ENCODE peak calls at places on chromosomes 1 and 21, in six cellular contexts. H is colonic mucosa; P is pancreas; Z is mucosa of descending colon; X is CD8-positive, alpha-beta T cell; F is astrocyte of the spinal cord. Y is an unnamed sample.

GRCh38 chr1:50978852-50979781 is 9.1 kb downstream of the CDKN2C start:
- DNase-seq in X (peak), P (no peak), H (peak), F (no peak), Z (peak), Y (no peak)

GRCh38 chr1:59072017-59072947 is 224.6 kb upstream of the FGGY start:
- DNase-seq in P (no peak), H (no peak), F (peak), Z (peak), X (no peak), Y (no peak)

GRCh38 chr1:233389867-233390266 is 62.3 kb downstream of the MAP3K21 start:
- DNase-seq in X (no peak), H (no peak), Z (no peak), F (no peak), P (no peak), Y (no peak)

GRCh38 chr1:247111259-247111635 is 7.1 kb upstream of the ZNF669 start:
- DNase-seq in P (peak), F (no peak), H (no peak), X (no peak), Z (no peak), Y (peak)

GRCh38 chr21:45724994-45725843 is 81.7 kb downstream of the PCBP3 start:
- DNase-seq in H (no peak), Z (no peak), P (no peak), X (no peak), F (no peak), Y (no peak)

GRCh38 chr1:115727706-115728249 is 40.7 kb downstream of the CASQ2 start:
- DNase-seq in Z (peak), X (no peak), P (no peak), F (peak), H (peak), Y (peak)

GRCh38 chr1:11569954-11570353 is 84.3 kb downstream of the FBXO2 start:
- DNase-seq in H (no peak), Z (no peak), F (no peak), X (no peak), P (no peak), Y (no peak)

GRCh38 chr1:31412732-31413404 is at the start of gene SERINC2:
- DNase-seq in F (no peak), Z (peak), P (peak), X (no peak), H (peak), Y (no peak)

GRCh38 chr1:27668808-27669723 is 2.9 kb downstream of the IFI6 start:
- DNase-seq in X (peak), P (peak), F (peak), Z (peak), H (peak), Y (peak)

GRCh38 chr21:42672699-42673458 is 19.5 kb downstream of the PDE9A start:
- DNase-seq in H (no peak), P (no peak), X (no peak), F (peak), Z (no peak), Y (no peak)

GRCh38 chr1:219174672-219175564 is 1.2 kb downstream of the LYPLAL1 start:
- DNase-seq in H (peak), F (peak), Z (peak), X (peak), P (no peak), Y (peak)

DNA sequence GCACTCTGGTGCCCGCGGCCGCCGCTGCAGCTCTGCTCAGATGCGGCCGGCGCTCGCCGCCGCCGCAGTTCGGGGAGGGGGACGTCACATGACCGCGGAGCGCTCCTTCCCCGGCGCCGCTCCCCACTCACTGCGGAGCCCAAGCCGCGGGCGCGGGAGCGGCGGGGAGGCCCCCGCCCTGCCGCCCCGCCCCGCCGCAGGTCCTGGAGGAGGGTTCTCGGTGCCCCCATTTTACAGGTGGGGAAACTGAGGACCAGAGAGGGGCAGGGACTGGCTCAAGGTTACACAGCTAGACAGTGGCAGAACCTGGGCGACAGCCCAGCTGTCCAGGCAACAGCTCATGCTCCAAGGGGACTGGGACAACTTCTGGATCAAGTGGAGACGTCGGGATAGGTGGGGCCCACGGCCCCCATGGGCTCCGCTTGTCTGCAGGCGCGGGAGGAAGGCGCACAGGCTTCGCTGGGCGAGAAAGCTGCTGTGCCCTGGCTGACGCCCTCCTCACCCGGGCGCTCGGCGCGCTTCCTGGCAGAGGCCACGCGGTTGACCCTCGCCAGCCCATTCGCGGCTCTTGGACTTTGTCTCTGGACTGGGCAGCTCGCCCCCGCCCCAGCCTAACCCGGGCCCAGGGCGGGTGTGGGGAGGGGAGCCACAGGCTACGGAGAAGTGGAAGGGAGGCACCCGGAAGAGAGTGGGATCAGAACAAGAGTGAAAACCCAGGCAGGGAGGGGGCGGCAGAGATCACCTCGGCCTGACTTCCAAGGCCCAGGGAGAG is at the start of gene RAP1GAP:
- DNase-seq in F (no peak), P (peak), H (peak), Z (peak), X (no peak), Y (no peak)
- TF ChIP-seq CTCF in F (no peak), P (no peak), H (no peak), Z (no peak), X (no peak), Y (no peak)

DNA sequence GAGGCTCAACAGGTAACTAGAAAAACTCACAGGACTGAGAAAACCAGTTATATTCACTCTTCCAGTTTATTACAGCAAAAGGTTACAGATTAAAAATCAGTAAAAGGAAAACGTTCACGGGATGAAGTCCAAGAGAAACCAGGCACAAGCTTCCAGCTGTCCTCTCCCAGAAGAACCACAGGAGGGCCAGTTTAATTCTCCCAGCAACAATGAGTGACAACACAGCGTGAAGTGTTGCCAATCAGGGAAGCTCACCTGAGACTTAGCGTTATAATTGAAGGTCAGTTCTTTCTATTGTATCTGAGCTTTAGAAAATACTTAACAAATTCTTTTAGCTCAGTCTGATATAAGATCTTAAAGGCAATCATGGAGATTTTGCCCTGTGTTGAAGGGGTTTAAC is 65.2 kb upstream of the TNR start:
- DNase-seq in X (no peak), Z (no peak), P (no peak), H (no peak), F (no peak), Y (no peak)
- TF ChIP-seq CTCF in X (no peak), Z (no peak), P (no peak), H (no peak), F (no peak), Y (no peak)

GRCh38 chr1:33738976-33739375 is 124.9 kb upstream of the HMGB4 start:
- DNase-seq in F (no peak), P (no peak), X (no peak), H (no peak), Z (no peak), Y (no peak)

GRCh38 chr1:33742663-33743062 is 121.2 kb upstream of the HMGB4 start:
- DNase-seq in F (no peak), P (no peak), H (no peak), X (no peak), Z (no peak), Y (no peak)

GRCh38 chr1:33738536-33738935 is 125.3 kb upstream of the HMGB4 start:
- DNase-seq in Z (no peak), X (no peak), F (no peak), P (no peak), H (no peak), Y (no peak)

GRCh38 chr1:33741749-33742148 is 122.1 kb upstream of the HMGB4 start:
- DNase-seq in F (no peak), X (no peak), P (no peak), Z (no peak), H (no peak), Y (no peak)

GRCh38 chr1:33740040-33740745 is 123.7 kb upstream of the HMGB4 start:
- DNase-seq in P (no peak), Z (no peak), X (no peak), H (no peak), F (no peak), Y (no peak)
- TF ChIP-seq CTCF in P (no peak), Z (no peak), X (no peak), H (no peak), F (no peak), Y (no peak)

GRCh38 chr1:175824079-175824478 is 80.7 kb upstream of the TNR start:
- DNase-seq in F (no peak), H (no peak), X (no peak), Z (peak), P (peak), Y (no peak)
- TF ChIP-seq CTCF in F (no peak), H (no peak), X (no peak), Z (no peak), P (no peak), Y (no peak)

DNA sequence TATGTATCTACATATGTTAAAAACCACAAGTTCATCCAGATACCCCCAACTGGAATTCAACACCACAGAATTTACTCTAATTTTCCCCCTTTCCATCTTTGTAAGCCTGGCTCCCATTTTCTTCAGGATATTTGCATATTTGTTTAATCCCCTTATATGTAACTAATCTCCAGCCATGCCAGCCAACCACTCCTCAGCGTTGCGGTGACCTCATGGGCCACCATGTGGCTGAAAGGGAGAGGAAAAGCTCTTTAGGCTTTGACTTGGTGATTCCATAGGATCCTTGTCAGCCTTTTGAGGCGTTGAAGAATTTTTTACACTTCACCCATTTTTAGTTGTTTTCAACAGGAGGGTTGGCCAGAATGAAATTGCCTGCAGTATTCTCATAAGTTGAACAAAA is 10.0 kb downstream of the CLDN19 start:
- DNase-seq in Z (no peak), H (no peak), P (no peak), X (no peak), F (no peak), Y (no peak)
- TF ChIP-seq CTCF in Z (no peak), H (no peak), P (no peak), X (no peak), F (no peak), Y (no peak)

DNA sequence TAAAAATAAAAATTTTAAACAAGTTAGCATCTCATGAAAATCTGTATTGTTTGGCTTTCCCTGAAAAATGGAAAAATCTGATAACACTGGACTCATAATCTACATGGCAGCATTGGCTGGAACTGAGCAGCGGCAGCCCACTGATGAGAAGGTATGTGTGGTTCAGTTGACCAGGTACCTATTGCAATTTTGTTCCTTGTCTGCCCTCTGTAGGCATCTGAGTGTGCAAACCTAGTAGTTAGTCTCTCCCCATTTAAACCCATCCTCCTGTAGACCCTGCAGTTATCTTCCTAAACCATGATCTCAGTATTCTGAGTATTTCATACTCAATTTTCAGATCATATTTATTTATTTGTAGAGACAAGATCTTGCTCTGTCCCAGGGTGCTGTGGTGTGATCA is 59.4 kb upstream of the SERBP1 start:
- DNase-seq in X (no peak), P (no peak), Z (no peak), F (peak), H (no peak), Y (no peak)
- TF ChIP-seq CTCF in X (no peak), P (no peak), Z (no peak), F (peak), H (no peak), Y (no peak)

DNA sequence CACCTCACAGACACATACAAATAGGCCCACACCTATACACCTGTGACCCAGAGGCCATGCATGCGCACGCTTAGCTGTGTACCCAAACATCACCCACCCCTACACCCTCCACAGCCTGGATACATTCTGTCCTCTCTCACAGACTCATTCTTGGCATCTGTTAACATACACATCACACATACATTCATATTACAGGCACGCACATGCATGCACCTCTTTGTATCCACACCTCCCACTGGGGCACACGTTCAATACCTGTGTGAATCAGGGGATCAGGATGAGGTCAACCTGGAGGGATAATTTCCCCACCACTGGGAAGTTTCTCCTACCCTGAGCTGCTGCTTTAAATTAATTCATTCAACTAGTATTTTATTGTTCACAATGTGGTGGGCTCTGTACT is 35.6 kb upstream of the EPB41 start:
- DNase-seq in H (no peak), P (no peak), F (no peak), X (no peak), Z (no peak), Y (no peak)
- TF ChIP-seq CTCF in H (no peak), P (no peak), F (no peak), X (no peak), Z (no peak), Y (no peak)

DNA sequence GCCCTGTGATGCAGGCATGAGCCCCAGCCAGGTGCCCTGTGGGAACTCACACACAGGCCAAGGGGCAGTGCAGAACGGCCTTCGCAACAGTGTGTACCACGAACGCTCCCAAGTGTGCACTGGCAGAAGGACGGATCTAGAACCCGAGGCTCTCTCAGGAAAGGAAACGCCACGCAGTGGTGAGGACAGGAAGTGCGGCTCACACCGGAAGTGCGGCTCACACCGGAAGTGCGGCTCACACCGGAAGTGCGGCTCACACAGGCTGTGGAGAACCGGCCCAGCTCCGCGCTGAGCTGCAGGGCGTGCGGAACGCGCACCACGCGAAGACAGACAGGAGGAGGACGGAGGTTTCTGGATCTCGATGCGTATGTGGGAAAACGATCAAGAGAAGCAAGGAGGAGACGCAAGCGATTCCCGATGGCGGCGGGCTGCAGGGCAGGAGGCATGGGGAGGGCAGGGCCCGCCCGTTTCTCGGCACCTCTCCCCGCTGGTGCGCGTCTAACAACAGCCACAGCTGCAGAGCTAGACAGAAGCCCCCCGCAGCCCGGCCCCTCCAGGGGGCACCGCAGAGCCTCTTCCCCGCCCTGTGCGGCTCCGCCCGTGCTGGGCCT is 35.9 kb upstream of the TMEM52 start:
- DNase-seq in P (peak), H (no peak), Z (no peak), F (no peak), X (no peak), Y (no peak)
- TF ChIP-seq CTCF in P (no peak), H (no peak), Z (no peak), F (peak), X (no peak), Y (no peak)

Y was measured in foreskin fibroblast.